ENCODE peak calls at places on chromosome 13, in nine cellular contexts. N is psoas muscle; D is RWPE1; P is activated CD8-positive, alpha-beta memory T cell treated with anti-CD3 and anti-CD28 coated beads for 1 hour; I is ascending aorta; U is pancreas; K is stimulated activated CD4-positive, alpha-beta T cell treated with anti-CD3 and anti-CD28 coated beads, Interleukin-2, amount 100 ng/mL, for 48 hours; Q is heart right ventricle; F is HS-5. W is an unnamed sample.

GRCh38 chr13:110942248-110942981 is 27.5 kb upstream of the ANKRD10 start:
- DNase-seq in D (no peak), F (no peak), Q (no peak), P (no peak), K (peak), U (no peak), I (no peak), N (no peak), W (no peak)

GRCh38 chr13:99969368-99969933 is 2.1 kb downstream of the ZIC5 start:
- DNase-seq in Q (no peak), I (no peak), D (no peak), P (no peak), K (no peak), N (no peak), F (no peak), U (no peak), W (no peak)

GRCh38 chr13:21971662-21972635 is 301.1 kb downstream of the FGF9 start:
- DNase-seq in F (no peak), U (no peak), I (no peak), P (no peak), N (no peak), Q (no peak), K (no peak), D (no peak), W (no peak)

GRCh38 chr13:62033932-62034331 is 618.3 kb upstream of the PCDH20 start:
- DNase-seq in P (no peak), F (no peak), U (no peak), I (no peak), K (no peak), N (no peak), D (no peak), Q (no peak), W (no peak)

GRCh38 chr13:82356667-82357066 is 1525.6 kb downstream of the SLITRK1 start:
- DNase-seq in U (no peak), F (no peak), D (no peak), Q (no peak), K (no peak), P (no peak), I (no peak), N (no peak), W (no peak)

GRCh38 chr13:53129864-53130393 is 101.3 kb downstream of the OLFM4 start:
- DNase-seq in P (no peak), U (no peak), F (no peak), I (no peak), N (no peak), K (no peak), D (no peak), Q (no peak), W (no peak)

GRCh38 chr13:97194473-97194872 is 27.7 kb upstream of the MBNL2 start:
- DNase-seq in D (peak), N (no peak), F (no peak), Q (no peak), K (no peak), P (no peak), U (no peak), I (no peak), W (no peak)

GRCh38 chr13:36251528-36251927 is 37.2 kb upstream of the SOHLH2 start:
- DNase-seq in I (no peak), U (no peak), P (no peak), D (peak), Q (no peak), K (no peak), N (no peak), F (no peak), W (no peak)

GRCh38 chr13:26760835-26761582 is 423 bp upstream of the GPR12 start:
- DNase-seq in I (no peak), D (no peak), N (no peak), K (no peak), Q (no peak), P (no peak), U (no peak), F (no peak), W (no peak)

GRCh38 chr13:42720116-42720857 is 61.1 kb upstream of the FAM216B start:
- DNase-seq in I (no peak), D (peak), P (no peak), U (no peak), F (peak), K (no peak), N (no peak), Q (no peak), W (no peak)

GRCh38 chr13:98447881-98448641 is 128.8 kb downstream of the STK24 start:
- DNase-seq in K (no peak), D (peak), Q (peak), U (no peak), P (no peak), N (peak), F (no peak), I (no peak), W (peak)

GRCh38 chr13:50282016-50282415 is 266.8 kb downstream of the KCNRG start:
- DNase-seq in D (no peak), Q (no peak), K (no peak), N (no peak), F (no peak), P (no peak), I (no peak), U (no peak), W (no peak)

GRCh38 chr13:84263354-84264069 is 381.2 kb upstream of the SLITRK1 start:
- DNase-seq in Q (no peak), N (no peak), P (no peak), U (no peak), D (no peak), F (no peak), I (no peak), K (no peak), W (no peak)

GRCh38 chr13:107157272-107157671 is 589.3 kb upstream of the ARGLU1 start:
- DNase-seq in U (no peak), K (no peak), Q (no peak), D (no peak), N (no peak), F (no peak), P (no peak), I (no peak), W (no peak)

GRCh38 chr13:94761407-94761806 is 49.1 kb upstream of the SOX21 start:
- DNase-seq in F (no peak), N (no peak), I (no peak), D (no peak), Q (no peak), U (no peak), K (no peak), P (no peak), W (no peak)

GRCh38 chr13:51191743-51192142 is 30.5 kb upstream of the FAM124A start:
- DNase-seq in K (no peak), I (no peak), Q (no peak), F (no peak), D (no peak), U (no peak), P (no peak), N (no peak), W (no peak)

GRCh38 chr13:27203854-27204253 is 32.2 kb upstream of the USP12 start:
- DNase-seq in I (no peak), Q (no peak), F (no peak), D (no peak), K (no peak), P (no peak), U (no peak), N (no peak), W (no peak)

GRCh38 chr13:40389081-40389641 is 277.3 kb downstream of the FOXO1 start:
- DNase-seq in F (no peak), N (no peak), Q (no peak), I (no peak), P (no peak), K (peak), D (no peak), U (no peak), W (no peak)

GRCh38 chr13:27280009-27280646 is 9.5 kb downstream of the RASL11A start:
- DNase-seq in K (no peak), I (no peak), N (no peak), F (no peak), Q (no peak), U (no peak), P (no peak), D (no peak), W (no peak)

GRCh38 chr13:32824671-32825070 is 191.6 kb upstream of the KL start:
- DNase-seq in U (no peak), N (no peak), K (no peak), D (peak), Q (no peak), F (peak), I (no peak), P (no peak), W (no peak)

GRCh38 chr13:42968906-42969305 is 23.1 kb downstream of the EPSTI1 start:
- DNase-seq in I (no peak), Q (no peak), U (no peak), N (no peak), D (no peak), K (no peak), P (no peak), F (no peak), W (no peak)

GRCh38 chr13:28574617-28575142 is 79.8 kb upstream of the FLT1 start:
- DNase-seq in D (peak), Q (no peak), F (peak), K (peak), P (no peak), I (peak), U (no peak), N (no peak), W (no peak)

GRCh38 chr13:94759120-94759728 is 46.9 kb upstream of the SOX21 start:
- DNase-seq in F (no peak), I (no peak), D (no peak), Q (no peak), N (no peak), U (no peak), K (no peak), P (no peak), W (no peak)

GRCh38 chr13:46994492-46994891 is 97.6 kb upstream of the HTR2A start:
- DNase-seq in F (no peak), N (no peak), K (no peak), U (no peak), I (no peak), D (no peak), Q (no peak), P (no peak), W (no peak)

GRCh38 chr13:98475521-98475920 is 101.4 kb downstream of the STK24 start:
- DNase-seq in F (no peak), I (no peak), K (no peak), P (no peak), N (no peak), D (no peak), Q (no peak), U (no peak), W (no peak)

GRCh38 chr13:24734951-24735350 is 29.0 kb upstream of the RNF17 start:
- DNase-seq in K (no peak), Q (no peak), D (no peak), N (no peak), I (no peak), U (no peak), P (no peak), F (no peak), W (no peak)

GRCh38 chr13:114128624-114129522 is 3.5 kb downstream of the RASA3 start:
- DNase-seq in U (no peak), Q (peak), I (peak), N (peak), P (peak), D (no peak), F (peak), K (peak), W (peak)

GRCh38 chr13:110106726-110107125 is 200.2 kb downstream of the COL4A1 start:
- DNase-seq in U (no peak), P (no peak), Q (peak), F (no peak), N (no peak), D (no peak), K (no peak), I (no peak), W (no peak)

GRCh38 chr13:112346173-112346898 is 29.8 kb upstream of the SPACA7 start:
- DNase-seq in D (no peak), U (no peak), N (no peak), I (no peak), P (no peak), Q (no peak), K (no peak), F (no peak), W (no peak)

GRCh38 chr13:112696869-112697465 is 7.1 kb downstream of the ATP11A start:
- DNase-seq in F (no peak), D (no peak), I (peak), K (no peak), Q (no peak), U (no peak), P (no peak), N (peak), W (no peak)

GRCh38 chr13:38849316-38849715 is 141.3 kb downstream of the STOML3 start:
- DNase-seq in F (peak), I (no peak), D (peak), N (no peak), K (no peak), P (no peak), U (no peak), Q (no peak), W (no peak)

GRCh38 chr13:35485451-35485850 is 9.0 kb upstream of the MAB21L1 start:
- DNase-seq in U (no peak), I (no peak), K (no peak), Q (no peak), P (no peak), D (no peak), F (no peak), N (no peak), W (no peak)

GRCh38 chr13:50386527-50387123 is 371.4 kb downstream of the KCNRG start:
- DNase-seq in I (no peak), U (no peak), F (no peak), P (no peak), N (peak), Q (peak), K (no peak), D (no peak), W (peak)

W was measured in tibial nerve.